ENCODE peak calls at places on chromosomes 11 and 22, in eight cellular contexts. One of them, this sample, is unnamed.

GRCh38 chr22:45550891-45551290 is 48.2 kb downstream of the FBLN1 start:
- DNase-seq in SK-N-DZ: no peak
- DNase-seq in AG08395: no peak
- DNase-seq in activated CD4-positive, CD25-positive, alpha-beta regulatory T cell: no peak
- DNase-seq in T-helper 2 cell: no peak
- DNase-seq in left cardiac atrium: no peak
- DNase-seq in stimulated activated CD8-positive, alpha-beta memory T cell treated with anti-CD3 and anti-CD28 coated beads, Interleukin-2, amount 100 ng/mL, for 48 hours: no peak
- DNase-seq in right lobe of liver: no peak
- DNase-seq in this sample: no peak

GRCh38 chr11:45341379-45341778 is 55.2 kb upstream of the SYT13 start:
- DNase-seq in SK-N-DZ: no peak
- DNase-seq in AG08395: no peak
- DNase-seq in activated CD4-positive, CD25-positive, alpha-beta regulatory T cell: no peak
- DNase-seq in T-helper 2 cell: no peak
- DNase-seq in left cardiac atrium: no peak
- DNase-seq in stimulated activated CD8-positive, alpha-beta memory T cell treated with anti-CD3 and anti-CD28 coated beads, Interleukin-2, amount 100 ng/mL, for 48 hours: no peak
- DNase-seq in right lobe of liver: no peak
- DNase-seq in this sample: no peak

GRCh38 chr11:15346907-15347306 is 232.2 kb downstream of the INSC start:
- DNase-seq in SK-N-DZ: no peak
- DNase-seq in AG08395: no peak
- DNase-seq in activated CD4-positive, CD25-positive, alpha-beta regulatory T cell: no peak
- DNase-seq in T-helper 2 cell: no peak
- DNase-seq in left cardiac atrium: no peak
- DNase-seq in stimulated activated CD8-positive, alpha-beta memory T cell treated with anti-CD3 and anti-CD28 coated beads, Interleukin-2, amount 100 ng/mL, for 48 hours: no peak
- DNase-seq in right lobe of liver: no peak
- DNase-seq in this sample: no peak

GRCh38 chr11:67452141-67452952 is at the start of gene GPR152:
- DNase-seq in SK-N-DZ: no peak
- DNase-seq in AG08395: no peak
- DNase-seq in activated CD4-positive, CD25-positive, alpha-beta regulatory T cell: no peak
- DNase-seq in T-helper 2 cell: no peak
- DNase-seq in left cardiac atrium: peak; percentile 60
- DNase-seq in stimulated activated CD8-positive, alpha-beta memory T cell treated with anti-CD3 and anti-CD28 coated beads, Interleukin-2, amount 100 ng/mL, for 48 hours: no peak
- DNase-seq in right lobe of liver: no peak
- DNase-seq in this sample: no peak

GRCh38 chr22:38111941-38112355 is 1.5 kb upstream of the BAIAP2L2 start:
- DNase-seq in SK-N-DZ: no peak
- DNase-seq in AG08395: no peak
- DNase-seq in activated CD4-positive, CD25-positive, alpha-beta regulatory T cell: no peak
- DNase-seq in T-helper 2 cell: no peak
- DNase-seq in left cardiac atrium: no peak
- DNase-seq in stimulated activated CD8-positive, alpha-beta memory T cell treated with anti-CD3 and anti-CD28 coated beads, Interleukin-2, amount 100 ng/mL, for 48 hours: no peak
- DNase-seq in right lobe of liver: peak; percentile 42
- DNase-seq in this sample: no peak

GRCh38 chr22:21829523-21829922 is 37.9 kb downstream of the MAPK1 start:
- DNase-seq in SK-N-DZ: no peak
- DNase-seq in AG08395: no peak
- DNase-seq in activated CD4-positive, CD25-positive, alpha-beta regulatory T cell: no peak
- DNase-seq in T-helper 2 cell: no peak
- DNase-seq in left cardiac atrium: no peak
- DNase-seq in stimulated activated CD8-positive, alpha-beta memory T cell treated with anti-CD3 and anti-CD28 coated beads, Interleukin-2, amount 100 ng/mL, for 48 hours: no peak
- DNase-seq in right lobe of liver: no peak
- DNase-seq in this sample: no peak

GRCh38 chr11:47391711-47392432 is 13.5 kb upstream of the SPI1 start:
- DNase-seq in SK-N-DZ: no peak
- DNase-seq in AG08395: no peak
- DNase-seq in activated CD4-positive, CD25-positive, alpha-beta regulatory T cell: no peak
- DNase-seq in T-helper 2 cell: no peak
- DNase-seq in left cardiac atrium: no peak
- DNase-seq in stimulated activated CD8-positive, alpha-beta memory T cell treated with anti-CD3 and anti-CD28 coated beads, Interleukin-2, amount 100 ng/mL, for 48 hours: no peak
- DNase-seq in right lobe of liver: no peak
- DNase-seq in this sample: no peak

GRCh38 chr22:23067023-23067650 is 3.2 kb upstream of the GNAZ start:
- DNase-seq in SK-N-DZ: no peak
- DNase-seq in AG08395: no peak
- DNase-seq in activated CD4-positive, CD25-positive, alpha-beta regulatory T cell: no peak
- DNase-seq in T-helper 2 cell: no peak
- DNase-seq in left cardiac atrium: no peak
- DNase-seq in stimulated activated CD8-positive, alpha-beta memory T cell treated with anti-CD3 and anti-CD28 coated beads, Interleukin-2, amount 100 ng/mL, for 48 hours: no peak
- DNase-seq in right lobe of liver: no peak
- DNase-seq in this sample: no peak

GRCh38 chr11:61126266-61126665 is 24.0 kb downstream of the CD5 start:
- DNase-seq in SK-N-DZ: no peak
- DNase-seq in AG08395: no peak
- DNase-seq in activated CD4-positive, CD25-positive, alpha-beta regulatory T cell: no peak
- DNase-seq in T-helper 2 cell: no peak
- DNase-seq in left cardiac atrium: peak; percentile 70
- DNase-seq in stimulated activated CD8-positive, alpha-beta memory T cell treated with anti-CD3 and anti-CD28 coated beads, Interleukin-2, amount 100 ng/mL, for 48 hours: no peak
- DNase-seq in right lobe of liver: no peak
- DNase-seq in this sample: no peak

GRCh38 chr22:20117656-20118571 is 888 bp upstream of the TRMT2A start:
- DNase-seq in SK-N-DZ: no peak
- DNase-seq in AG08395: peak; percentile 31
- DNase-seq in activated CD4-positive, CD25-positive, alpha-beta regulatory T cell: peak; percentile 43
- DNase-seq in T-helper 2 cell: no peak
- DNase-seq in left cardiac atrium: peak; percentile 48
- DNase-seq in stimulated activated CD8-positive, alpha-beta memory T cell treated with anti-CD3 and anti-CD28 coated beads, Interleukin-2, amount 100 ng/mL, for 48 hours: peak; percentile 72
- DNase-seq in right lobe of liver: peak; percentile 53
- DNase-seq in this sample: no peak

GRCh38 chr11:46381046-46381835 is at the start of gene MDK:
- DNase-seq in SK-N-DZ: no peak
- DNase-seq in AG08395: no peak
- DNase-seq in activated CD4-positive, CD25-positive, alpha-beta regulatory T cell: no peak
- DNase-seq in T-helper 2 cell: no peak
- DNase-seq in left cardiac atrium: no peak
- DNase-seq in stimulated activated CD8-positive, alpha-beta memory T cell treated with anti-CD3 and anti-CD28 coated beads, Interleukin-2, amount 100 ng/mL, for 48 hours: no peak
- DNase-seq in right lobe of liver: no peak
- DNase-seq in this sample: no peak

This sample was measured in mammary epithelial cell.